ENCODE peak calls at places on chromosomes 1 and 21, in four cellular contexts. Q is neural progenitor cell, B is tibial artery, D is transverse colon. V is an unnamed sample.

GRCh38 chr1:182301026-182301436 is 90.6 kb downstream of the GLUL start:
- DNase-seq in Q (no peak), B (no peak), D (no peak), V (no peak)

GRCh38 chr1:154838988-154839387 is 31.1 kb downstream of the KCNN3 start:
- DNase-seq in D (no peak), Q (no peak), B (no peak), V (no peak)

GRCh38 chr1:182841368-182841988 is 2.3 kb downstream of the DHX9 start:
- DNase-seq in D (no peak), Q (peak; percentile 47), B (no peak), V (no peak)

GRCh38 chr1:62800825-62801306 is 16.9 kb downstream of the ATG4C start:
- DNase-seq in D (no peak), B (no peak), Q (no peak), V (no peak)

GRCh38 chr1:27436204-27437159 is 44.1 kb downstream of the GPR3 start:
- DNase-seq in B (no peak), Q (no peak), D (peak; percentile 38), V (peak; percentile 27)

GRCh38 chr1:15937706-15938168 is 38.2 kb downstream of the ZBTB17 start:
- DNase-seq in B (no peak), Q (no peak), D (no peak), V (no peak)

GRCh38 chr21:28421716-28422480 is 570.8 kb downstream of the LTN1 start:
- DNase-seq in D (no peak), Q (no peak), B (no peak), V (no peak)

GRCh38 chr1:41640141-41640751 is 155.8 kb upstream of the EDN2 start:
- DNase-seq in Q (no peak), B (no peak), D (no peak), V (no peak)

GRCh38 chr1:205711105-205712048 is 31.1 kb upstream of the SLC45A3 start:
- DNase-seq in D (peak; percentile 70), B (no peak), Q (peak; percentile 92), V (peak; percentile 40)

GRCh38 chr1:179708434-179709195 is 34.5 kb upstream of the FAM163A start:
- DNase-seq in Q (peak; percentile 27), D (no peak), B (no peak), V (no peak)

GRCh38 chr1:11943619-11944018 is 9.1 kb downstream of the PLOD1 start:
- DNase-seq in B (no peak), D (no peak), Q (no peak), V (no peak)

V was measured in CD8-positive, alpha-beta memory T cell.